ENCODE peak calls at places on chromosomes 2 and 18, in ten cellular contexts. J is activated CD4-positive, alpha-beta T cell treated with anti-CD3 and anti-CD28 coated beads, Interleukin-2, amount 50 U/mL, for 48 hours; K is NCI-H1436 treated with DMSO at 0.1 percent for 48 hours; H is effector CD4-positive, alpha-beta T cell; Y is aorta; R is small intestine; A is substantia nigra; P is OCI-LY7; C is brain microvascular endothelial cell; Q is stimulated activated CD8-positive, alpha-beta memory T cell treated with anti-CD3 and anti-CD28 coated beads, Interleukin-15, amount 100 ng/mL, for 4 hours. E is an unnamed sample.

GRCh38 chr2:42925742-42926437 is 133.5 kb upstream of the HAAO start:
- DNase-seq in J (no peak), K (no peak), H (no peak), Y (no peak), R (peak), A (no peak), P (no peak), C (no peak), Q (no peak), E (no peak)

GRCh38 chr2:109497447-109497846 is 116.3 kb downstream of the SEPTIN10 start:
- DNase-seq in J (no peak), K (no peak), H (no peak), Y (no peak), R (no peak), A (no peak), P (no peak), C (peak), Q (no peak), E (no peak)

GRCh38 chr2:197941715-197942114 is 137.3 kb downstream of the PLCL1 start:
- DNase-seq in J (no peak), K (no peak), H (no peak), Y (no peak), R (no peak), A (no peak), P (no peak), C (no peak), Q (no peak), E (no peak)

GRCh38 chr18:48161201-48161910 is 230.9 kb upstream of the SMAD2 start:
- DNase-seq in J (peak), K (no peak), H (peak), Y (peak), R (peak), A (peak), P (no peak), C (peak), Q (peak), E (peak)

GRCh38 chr18:9136315-9137141 is at the start of gene ANKRD12:
- DNase-seq in J (peak), K (peak), H (peak), Y (peak), R (peak), A (peak), P (peak), C (peak), Q (peak), E (peak)

GRCh38 chr2:72788756-72789155 is 37.1 kb downstream of the EXOC6B start:
- DNase-seq in J (no peak), K (no peak), H (no peak), Y (no peak), R (no peak), A (no peak), P (no peak), C (peak), Q (no peak), E (no peak)

GRCh38 chr2:191222952-191223351 is 22.3 kb upstream of the MYO1B start:
- DNase-seq in J (no peak), K (no peak), H (no peak), Y (no peak), R (no peak), A (no peak), P (no peak), C (no peak), Q (no peak), E (no peak)

GRCh38 chr2:69013123-69013836 is at the start of gene ANTXR1:
- DNase-seq in J (peak), K (peak), H (no peak), Y (peak), R (no peak), A (peak), P (no peak), C (peak), Q (no peak), E (peak)

GRCh38 chr2:46032996-46033395 is 264.2 kb upstream of the EPAS1 start:
- DNase-seq in J (peak), K (no peak), H (no peak), Y (no peak), R (no peak), A (no peak), P (no peak), C (no peak), Q (no peak), E (no peak)

GRCh38 chr2:71001592-71002570 is 7.2 kb upstream of the TEX261 start:
- DNase-seq in J (no peak), K (no peak), H (no peak), Y (no peak), R (peak), A (no peak), P (no peak), C (no peak), Q (no peak), E (no peak)

GRCh38 chr18:57787068-57787682 is 15.9 kb downstream of the ATP8B1 start:
- DNase-seq in J (no peak), K (no peak), H (no peak), Y (no peak), R (peak), A (no peak), P (no peak), C (no peak), Q (no peak), E (no peak)

GRCh38 chr2:120731175-120731574 is 4.5 kb upstream of the GLI2 start:
- DNase-seq in J (no peak), K (no peak), H (no peak), Y (no peak), R (no peak), A (no peak), P (no peak), C (no peak), Q (no peak), E (no peak)

GRCh38 chr2:217512259-217512658 is 490.5 kb downstream of the TNS1 start:
- DNase-seq in J (no peak), K (no peak), H (no peak), Y (no peak), R (no peak), A (no peak), P (no peak), C (no peak), Q (no peak), E (no peak)

GRCh38 chr18:63320690-63321265 is 1.2 kb upstream of the BCL2 start:
- DNase-seq in J (peak), K (no peak), H (peak), Y (peak), R (peak), A (peak), P (peak), C (no peak), Q (peak), E (peak)

GRCh38 chr18:53441761-53442414 is 782.6 kb downstream of the MBD2 start:
- DNase-seq in J (no peak), K (no peak), H (no peak), Y (no peak), R (no peak), A (no peak), P (no peak), C (no peak), Q (no peak), E (no peak)

GRCh38 chr18:21513292-21513691 is 87.2 kb downstream of the ESCO1 start:
- DNase-seq in J (no peak), K (no peak), H (no peak), Y (no peak), R (no peak), A (no peak), P (no peak), C (no peak), Q (no peak), E (no peak)

GRCh38 chr2:145323512-145323911 is 803.6 kb upstream of the ZEB2 start:
- DNase-seq in J (no peak), K (no peak), H (no peak), Y (no peak), R (no peak), A (no peak), P (no peak), C (no peak), Q (no peak), E (no peak)

GRCh38 chr2:69163109-69163508 is 150.1 kb downstream of the ANTXR1 start:
- DNase-seq in J (no peak), K (no peak), H (no peak), Y (no peak), R (no peak), A (no peak), P (no peak), C (peak), Q (no peak), E (no peak)

GRCh38 chr2:33518929-33519328 is 42.5 kb downstream of the RASGRP3 start:
- DNase-seq in J (no peak), K (no peak), H (no peak), Y (no peak), R (no peak), A (no peak), P (no peak), C (peak), Q (no peak), E (no peak)

GRCh38 chr18:74804677-74805076 is 207.0 kb downstream of the ZNF407 start:
- DNase-seq in J (no peak), K (no peak), H (no peak), Y (no peak), R (no peak), A (no peak), P (peak), C (no peak), Q (no peak), E (no peak)

GRCh38 chr2:15471606-15472005 is 89.5 kb downstream of the NBAS start:
- DNase-seq in J (no peak), K (no peak), H (no peak), Y (no peak), R (no peak), A (no peak), P (no peak), C (no peak), Q (no peak), E (no peak)

GRCh38 chr2:233426619-233427342 is 72.5 kb downstream of the DGKD start:
- DNase-seq in J (peak), K (no peak), H (no peak), Y (no peak), R (peak), A (no peak), P (no peak), C (peak), Q (peak), E (no peak)

GRCh38 chr2:224401641-224402342 is at the start of gene FAM124B:
- DNase-seq in J (peak), K (no peak), H (peak), Y (peak), R (peak), A (peak), P (no peak), C (peak), Q (no peak), E (peak)

GRCh38 chr2:171811229-171811628 is 82.8 kb downstream of the SLC25A12 start:
- DNase-seq in J (no peak), K (peak), H (no peak), Y (no peak), R (peak), A (no peak), P (peak), C (no peak), Q (no peak), E (no peak)

E was measured in lower lobe of right lung.